ENCODE peak calls at places on chromosomes 16 and 17, in seven cellular contexts. Q, N, R, G, X, P and K are unnamed samples.

GRCh38 chr16:9039208-9039607 is 52.2 kb upstream of the HAPSTR1 start:
- DNase-seq in Q (no peak), N (no peak), R (peak), G (peak), X (peak), P (peak), K (no peak)

GRCh38 chr17:72587156-72587555 is 466.3 kb downstream of the SOX9 start:
- DNase-seq in Q (no peak), N (no peak), R (no peak), G (no peak), X (no peak), P (peak), K (no peak)

GRCh38 chr17:10182785-10183184 is 15.6 kb downstream of the GAS7 start:
- DNase-seq in Q (peak), N (no peak), R (no peak), G (no peak), X (no peak), P (no peak), K (no peak)

GRCh38 chr16:66751135-66751991 is at the start of gene DYNC1LI2:
- DNase-seq in Q (peak), N (no peak), R (peak), G (peak), X (peak), P (peak), K (no peak)

GRCh38 chr16:49809561-49809960 is 46.4 kb downstream of the ZNF423 start:
- DNase-seq in Q (no peak), N (no peak), R (no peak), G (no peak), X (no peak), P (no peak), K (no peak)

GRCh38 chr17:12107905-12108304 is 87.2 kb downstream of the MAP2K4 start:
- DNase-seq in Q (no peak), N (no peak), R (no peak), G (no peak), X (no peak), P (peak), K (no peak)

GRCh38 chr17:31835984-31836383 is 23.1 kb downstream of the COPRS start:
- DNase-seq in Q (no peak), N (no peak), R (no peak), G (no peak), X (no peak), P (no peak), K (no peak)

GRCh38 chr17:81437221-81437651 is 42.0 kb downstream of the BAHCC1 start:
- DNase-seq in Q (no peak), N (no peak), R (no peak), G (no peak), X (no peak), P (no peak), K (no peak)

GRCh38 chr17:77602062-77602746 is 356.3 kb upstream of the TNRC6C start:
- DNase-seq in Q (no peak), N (no peak), R (no peak), G (no peak), X (no peak), P (peak), K (no peak)

GRCh38 chr17:76581515-76581914 is 4.1 kb downstream of the ST6GALNAC2 start:
- DNase-seq in Q (no peak), N (no peak), R (no peak), G (no peak), X (no peak), P (no peak), K (no peak)

GRCh38 chr17:60386137-60386395 is 5.9 kb downstream of the USP32 start:
- DNase-seq in Q (no peak), N (no peak), R (no peak), G (no peak), X (no peak), P (no peak), K (no peak)

GRCh38 chr17:74379495-74380085 is 12.3 kb downstream of the GPR142 start:
- DNase-seq in Q (peak), N (peak), R (peak), G (peak), X (peak), P (peak), K (peak)

GRCh38 chr17:71224824-71225575 is 895.8 kb upstream of the SOX9 start:
- DNase-seq in Q (no peak), N (no peak), R (no peak), G (no peak), X (no peak), P (peak), K (no peak)

GRCh38 chr16:77416939-77417480 is 17.8 kb downstream of the ADAMTS18 start:
- DNase-seq in Q (no peak), N (no peak), R (no peak), G (no peak), X (no peak), P (no peak), K (no peak)

GRCh38 chr16:59848314-59848713 is 1114.2 kb upstream of the GOT2 start:
- DNase-seq in Q (no peak), N (no peak), R (no peak), G (no peak), X (no peak), P (peak), K (peak)

GRCh38 chr17:4891405-4892062 is 7.8 kb upstream of the C17orf107 start:
- DNase-seq in Q (no peak), N (no peak), R (no peak), G (no peak), X (no peak), P (no peak), K (no peak)

GRCh38 chr16:82935781-82936180 is 309.0 kb downstream of the CDH13 start:
- DNase-seq in Q (no peak), N (no peak), R (no peak), G (no peak), X (peak), P (no peak), K (no peak)

GRCh38 chr16:14024300-14024699 is 46.8 kb upstream of the MRTFB start:
- DNase-seq in Q (no peak), N (no peak), R (no peak), G (no peak), X (no peak), P (peak), K (no peak)

GRCh38 chr17:29649359-29649758 is 26.6 kb upstream of the CORO6 start:
- DNase-seq in Q (no peak), N (no peak), R (peak), G (no peak), X (no peak), P (no peak), K (no peak)

GRCh38 chr16:81707411-81708321 is 71.4 kb upstream of the PLCG2 start:
- DNase-seq in Q (no peak), N (no peak), R (no peak), G (no peak), X (no peak), P (peak), K (no peak)

GRCh38 chr17:15143524-15143923 is 121.6 kb downstream of the PMP22 start:
- DNase-seq in Q (peak), N (no peak), R (peak), G (no peak), X (no peak), P (no peak), K (no peak)

GRCh38 chr17:79664925-79665738 is 54.3 kb upstream of the RBFOX3 start:
- DNase-seq in Q (peak), N (no peak), R (no peak), G (peak), X (no peak), P (no peak), K (no peak)

GRCh38 chr16:79923431-79923830 is 322.9 kb upstream of the MAF start:
- DNase-seq in Q (no peak), N (no peak), R (no peak), G (no peak), X (no peak), P (no peak), K (no peak)

GRCh38 chr17:27588354-27588753 is 42.6 kb upstream of the LGALS9 start:
- DNase-seq in Q (peak), N (no peak), R (no peak), G (no peak), X (no peak), P (no peak), K (no peak)

GRCh38 chr17:31321481-31321880 is at the start of gene EVI2A:
- DNase-seq in Q (no peak), N (peak), R (peak), G (peak), X (peak), P (peak), K (no peak)

GRCh38 chr17:40485851-40486512 is 15.4 kb downstream of the TNS4 start:
- DNase-seq in Q (no peak), N (no peak), R (peak), G (no peak), X (peak), P (peak), K (no peak)

GRCh38 chr16:84614914-84615813 is 2.7 kb downstream of the COTL1 start:
- DNase-seq in Q (no peak), N (no peak), R (no peak), G (no peak), X (no peak), P (no peak), K (no peak)

GRCh38 chr16:84616515-84616914 is 1.4 kb downstream of the COTL1 start:
- DNase-seq in Q (no peak), N (no peak), R (no peak), G (no peak), X (no peak), P (no peak), K (no peak)

GRCh38 chr16:84613408-84614071 is 4.3 kb downstream of the COTL1 start:
- DNase-seq in Q (no peak), N (no peak), R (no peak), G (no peak), X (no peak), P (no peak), K (no peak)

GRCh38 chr16:84612686-84613085 is 5.2 kb downstream of the COTL1 start:
- DNase-seq in Q (no peak), N (no peak), R (no peak), G (no peak), X (no peak), P (no peak), K (no peak)

GRCh38 chr16:84614075-84614474 is 3.8 kb downstream of the COTL1 start:
- DNase-seq in Q (no peak), N (no peak), R (no peak), G (no peak), X (no peak), P (no peak), K (no peak)
- H3K9ac ChIP-seq in Q (no peak), N (peak), R (peak), G (no peak), X (no peak), P (no peak), K (no peak)

DNA sequence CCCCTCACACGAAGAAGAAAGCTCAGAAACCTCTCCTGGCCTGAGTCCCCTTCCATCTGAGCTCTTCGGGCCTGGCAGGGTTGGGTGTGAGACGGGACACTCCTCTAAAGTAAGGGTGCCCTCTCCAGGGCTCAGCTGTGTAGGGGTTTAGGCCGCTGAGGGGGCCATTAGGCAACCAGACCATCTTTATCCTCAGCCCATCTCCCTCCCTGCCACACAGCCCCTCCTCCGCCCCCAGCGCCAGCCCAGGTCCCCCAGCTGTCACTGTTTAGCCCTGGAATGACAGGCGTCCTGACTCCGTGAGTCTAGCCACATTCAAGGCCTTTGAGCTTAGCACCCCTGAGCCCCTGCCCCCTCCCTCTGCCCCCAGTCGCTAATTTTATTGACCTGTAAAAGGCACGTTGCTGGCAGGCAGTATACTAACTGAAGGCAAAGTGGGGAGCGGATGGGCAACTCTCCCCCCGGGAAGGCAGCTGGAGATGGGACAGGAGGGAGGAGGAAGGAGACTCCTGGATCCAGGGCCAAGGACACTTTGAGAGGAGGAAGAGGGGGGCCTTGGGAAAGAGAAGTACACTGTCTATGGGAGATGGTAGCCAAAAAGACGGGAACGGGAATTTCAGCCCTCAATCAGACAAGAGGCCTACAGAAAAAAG is 600 bp upstream of the ZNF385C start:
- DNase-seq in Q (peak), N (no peak), R (no peak), G (peak), X (no peak), P (no peak), K (no peak)
- H3K4me3 ChIP-seq in Q (no peak), N (no peak), R (no peak), G (peak), X (no peak), P (no peak), K (peak)

GRCh38 chr16:88681709-88682451 is 4.4 kb downstream of the SNAI3 start:
- DNase-seq in Q (no peak), N (peak), R (no peak), G (no peak), X (peak), P (peak), K (no peak)
- H3K27ac ChIP-seq in Q (peak), N (peak), R (no peak), G (no peak), X (no peak), P (no peak), K (no peak)

GRCh38 chr17:41919840-41920579 is 1.3 kb upstream of the ACLY start:
- DNase-seq in Q (peak), N (no peak), R (peak), G (no peak), X (no peak), P (peak), K (no peak)

GRCh38 chr17:41919165-41919817 is 540 bp upstream of the ACLY start:
- DNase-seq in Q (peak), N (peak), R (no peak), G (peak), X (no peak), P (no peak), K (no peak)

GRCh38 chr17:41918392-41919164 is at the start of gene ACLY:
- DNase-seq in Q (peak), N (no peak), R (peak), G (peak), X (peak), P (peak), K (peak)

GRCh38 chr17:41917957-41918391 is 777 bp downstream of the ACLY start:
- DNase-seq in Q (peak), N (no peak), R (peak), G (peak), X (peak), P (peak), K (no peak)

GRCh38 chr17:41920580-41920955 is 1.8 kb upstream of the ACLY start:
- DNase-seq in Q (no peak), N (no peak), R (no peak), G (no peak), X (no peak), P (no peak), K (no peak)
- H3K9ac ChIP-seq in Q (no peak), N (no peak), R (no peak), G (no peak), X (no peak), P (no peak), K (no peak)

DNA sequence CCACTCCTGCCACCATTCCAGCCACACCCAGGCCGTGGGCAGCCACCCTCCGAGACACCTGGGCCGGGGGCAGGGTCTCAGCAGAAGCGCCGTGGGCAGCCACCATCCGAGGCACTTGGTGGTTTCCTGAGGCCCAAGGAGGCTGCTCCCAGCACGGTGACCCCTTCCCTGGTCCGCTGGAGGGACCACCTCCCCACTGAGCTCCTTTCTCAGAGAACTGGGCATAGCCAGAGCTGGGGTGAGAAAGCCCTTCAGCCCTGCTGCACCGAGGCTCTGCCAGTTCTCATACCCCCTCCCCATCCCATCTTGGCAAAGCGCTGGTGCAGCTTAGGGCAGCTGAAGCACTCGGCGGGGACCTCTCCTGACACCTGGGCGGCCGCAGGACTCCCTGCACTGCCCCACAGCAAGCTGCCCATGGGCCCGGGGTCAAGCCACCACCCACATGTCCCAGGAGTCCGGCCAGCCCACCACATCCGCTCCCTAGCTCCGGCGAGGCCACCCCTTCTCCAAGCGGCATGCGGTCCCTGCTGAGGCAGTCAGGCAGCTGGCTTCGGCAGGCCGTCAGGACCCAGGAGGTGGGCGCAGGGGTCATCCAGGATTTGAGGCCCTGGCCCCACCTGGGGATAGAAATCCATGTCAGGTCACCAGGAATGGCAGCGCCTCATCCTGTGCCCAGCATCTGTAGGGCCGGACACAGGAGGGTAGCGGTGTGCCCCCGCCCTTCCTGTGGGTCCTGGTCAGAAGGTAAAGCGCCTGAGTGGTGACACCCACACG is 1.3 kb upstream of the CYBA start:
- DNase-seq in Q (no peak), N (no peak), R (no peak), G (no peak), X (no peak), P (no peak), K (no peak)
- H3K4me3 ChIP-seq in Q (no peak), N (peak), R (no peak), G (no peak), X (no peak), P (no peak), K (no peak)

DNA sequence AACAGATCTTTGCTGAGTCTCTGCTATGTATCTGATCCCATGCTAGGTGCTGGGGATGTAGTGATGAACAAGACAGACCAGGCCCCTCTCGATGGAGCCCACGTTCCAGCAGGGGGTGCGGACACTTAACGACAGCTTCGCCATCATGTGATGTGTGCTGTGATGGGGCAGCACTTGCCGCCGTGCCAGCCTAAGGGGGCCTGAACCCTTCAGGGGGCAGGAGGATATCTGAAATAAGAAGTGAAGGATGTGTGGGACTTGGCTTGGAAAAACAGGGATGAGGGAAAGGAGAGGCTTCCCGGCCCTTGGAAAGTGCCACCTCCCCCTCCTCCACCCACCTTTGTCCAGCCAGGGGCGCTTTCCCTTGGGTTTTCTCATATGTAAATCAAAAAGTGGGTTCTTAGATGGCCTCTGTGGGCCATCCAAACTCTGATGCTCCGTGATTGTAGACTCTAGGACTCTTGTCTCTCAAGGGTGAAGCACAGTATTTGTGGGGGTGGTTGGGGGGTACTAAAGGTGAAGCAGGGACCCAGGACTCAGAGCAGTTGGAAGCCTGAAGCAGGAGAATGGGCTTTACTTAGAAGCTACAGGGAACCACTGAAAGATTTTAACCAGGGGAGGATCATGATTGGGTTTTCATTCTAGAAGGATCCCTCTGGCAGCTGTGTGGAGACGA is 4.0 kb upstream of the DLX3 start:
- DNase-seq in Q (peak), N (no peak), R (no peak), G (no peak), X (no peak), P (no peak), K (no peak)
- H3K27ac ChIP-seq in Q (no peak), N (no peak), R (no peak), G (no peak), X (no peak), P (no peak), K (no peak)

DNA sequence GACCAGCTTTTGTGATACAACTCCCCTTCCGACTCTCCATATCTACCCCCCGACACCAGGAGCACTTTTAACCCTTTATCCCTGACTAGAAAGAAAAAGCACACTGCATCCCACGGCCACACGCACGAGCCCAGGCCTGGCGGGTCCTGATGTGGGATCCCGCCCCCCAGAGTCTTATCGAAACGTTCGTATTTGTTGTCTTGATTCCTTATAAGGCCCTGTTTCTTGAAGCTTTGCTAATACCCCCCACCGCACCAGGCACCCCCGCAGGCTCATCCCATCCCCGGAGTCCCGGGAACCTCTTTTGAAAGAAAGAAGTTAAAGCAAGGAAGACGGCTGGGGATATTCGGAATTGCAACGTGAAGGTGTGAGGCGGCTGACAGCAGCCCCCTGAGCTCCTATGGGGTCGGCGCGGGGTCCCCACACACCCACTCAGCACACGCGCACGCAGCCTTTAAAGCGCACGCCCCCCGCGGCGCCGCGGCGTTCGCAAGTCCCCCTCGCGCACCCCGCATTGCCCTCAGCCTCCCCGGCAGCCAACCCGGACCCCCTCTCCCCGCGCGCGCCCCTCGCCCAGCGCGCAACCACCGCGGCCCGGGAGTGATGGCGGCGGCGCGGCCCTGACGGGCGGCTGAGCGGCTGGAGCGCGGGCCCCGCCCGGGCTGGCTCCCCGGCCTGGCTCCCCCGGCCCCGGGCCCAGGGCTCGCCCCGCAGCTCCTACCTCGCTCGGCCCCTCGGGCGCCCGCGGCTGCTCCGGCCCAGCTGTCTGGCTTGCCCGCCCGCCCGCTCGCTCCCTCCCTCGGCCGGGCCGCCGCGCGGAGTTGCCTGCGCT is 448 bp downstream of the STAT5B start:
- DNase-seq in Q (peak), N (no peak), R (peak), G (peak), X (peak), P (peak), K (no peak)
- H3K9ac ChIP-seq in Q (peak), N (peak), R (peak), G (peak), X (peak), P (peak), K (peak)